ENCODE peak calls at places on chromosomes 6 and 20, in five cellular contexts. N is GM12878, W is K562, G is A549, Y is SK-N-SH. H is an unnamed sample.

GRCh38 chr6:33958208-33958862 is 154.5 kb upstream of the MLN start:
- DNase-seq in G (no peak), W (no peak), Y (peak; percentile 56), N (no peak), H (no peak)

GRCh38 chr6:30326446-30327231 is at the start of gene TRIM39:
- DNase-seq in N (peak; percentile 26), W (peak; percentile 91), G (peak; percentile 79), Y (peak; percentile 91), H (peak; percentile 84)

GRCh38 chr20:62428396-62429160 is 1.2 kb upstream of the RBBP8NL start:
- DNase-seq in Y (peak; percentile 60), G (no peak), N (no peak), W (no peak), H (no peak)

GRCh38 chr6:36631326-36632046 is 37.3 kb downstream of the SRSF3 start:
- DNase-seq in G (no peak), N (no peak), Y (no peak), W (no peak), H (no peak)

GRCh38 chr20:51639206-51639832 is 96.8 kb upstream of the NFATC2 start:
- DNase-seq in G (peak; percentile 79), N (no peak), Y (peak; percentile 79), W (peak; percentile 68), H (peak; percentile 70)

GRCh38 chr6:154931741-154932424 is 63.2 kb upstream of the TIAM2 start:
- DNase-seq in N (no peak), Y (no peak), G (no peak), W (no peak), H (peak; percentile 73)

GRCh38 chr6:66361886-66362285 is 654.9 kb upstream of the EYS start:
- DNase-seq in W (no peak), Y (no peak), G (no peak), N (no peak), H (no peak)

GRCh38 chr6:151524059-151524458 is 30.2 kb downstream of the CCDC170 start:
- DNase-seq in N (no peak), G (no peak), W (no peak), Y (no peak), H (no peak)

GRCh38 chr20:45732199-45732598 is 10.1 kb downstream of the SPINT4 start:
- DNase-seq in G (no peak), N (no peak), W (no peak), Y (no peak), H (no peak)

GRCh38 chr20:6641012-6641411 is 126.5 kb upstream of the BMP2 start:
- DNase-seq in Y (no peak), W (no peak), G (no peak), N (no peak), H (no peak)

GRCh38 chr20:6651561-6651960 is 115.9 kb upstream of the BMP2 start:
- DNase-seq in N (no peak), G (no peak), Y (no peak), W (no peak), H (no peak)

GRCh38 chr20:6651016-6651415 is 116.5 kb upstream of the BMP2 start:
- DNase-seq in Y (no peak), W (no peak), N (no peak), G (no peak), H (peak; percentile 9)

GRCh38 chr20:6644818-6645620 is 122.5 kb upstream of the BMP2 start:
- DNase-seq in Y (no peak), N (no peak), G (no peak), W (no peak), H (no peak)

GRCh38 chr20:6646237-6646636 is 121.2 kb upstream of the BMP2 start:
- DNase-seq in N (no peak), G (no peak), W (no peak), Y (no peak), H (no peak)
- TF ChIP-seq USF2 in N (no peak), G (no peak), W (no peak), Y (no peak), H (no peak)

GRCh38 chr6:35492664-35493284 is 4.1 kb downstream of the TEAD3 start:
- DNase-seq in N (no peak), Y (peak; percentile 52), W (no peak), G (no peak), H (no peak)
- H3K4me2 ChIP-seq in N (no peak overlapping the region), Y (no peak overlapping the region), W (no peak overlapping the region), G (no peak overlapping the region), H (peak overlapping the region; percentile 31)

GRCh38 chr6:15503346-15503680 is 159.5 kb downstream of the DTNBP1 start:
- DNase-seq in N (no peak), W (no peak), Y (no peak), G (no peak), H (no peak)

GRCh38 chr6:15500901-15501805 is 161.7 kb downstream of the DTNBP1 start:
- DNase-seq in W (no peak), Y (no peak), G (no peak), N (no peak), H (no peak)

GRCh38 chr6:15501806-15502450 is 160.9 kb downstream of the DTNBP1 start:
- DNase-seq in G (no peak), W (no peak), Y (no peak), N (no peak), H (peak; percentile 81)

GRCh38 chr6:15504040-15504491 is 158.8 kb downstream of the DTNBP1 start:
- DNase-seq in G (no peak), Y (peak; percentile 46), W (no peak), N (no peak), H (no peak)

DNA sequence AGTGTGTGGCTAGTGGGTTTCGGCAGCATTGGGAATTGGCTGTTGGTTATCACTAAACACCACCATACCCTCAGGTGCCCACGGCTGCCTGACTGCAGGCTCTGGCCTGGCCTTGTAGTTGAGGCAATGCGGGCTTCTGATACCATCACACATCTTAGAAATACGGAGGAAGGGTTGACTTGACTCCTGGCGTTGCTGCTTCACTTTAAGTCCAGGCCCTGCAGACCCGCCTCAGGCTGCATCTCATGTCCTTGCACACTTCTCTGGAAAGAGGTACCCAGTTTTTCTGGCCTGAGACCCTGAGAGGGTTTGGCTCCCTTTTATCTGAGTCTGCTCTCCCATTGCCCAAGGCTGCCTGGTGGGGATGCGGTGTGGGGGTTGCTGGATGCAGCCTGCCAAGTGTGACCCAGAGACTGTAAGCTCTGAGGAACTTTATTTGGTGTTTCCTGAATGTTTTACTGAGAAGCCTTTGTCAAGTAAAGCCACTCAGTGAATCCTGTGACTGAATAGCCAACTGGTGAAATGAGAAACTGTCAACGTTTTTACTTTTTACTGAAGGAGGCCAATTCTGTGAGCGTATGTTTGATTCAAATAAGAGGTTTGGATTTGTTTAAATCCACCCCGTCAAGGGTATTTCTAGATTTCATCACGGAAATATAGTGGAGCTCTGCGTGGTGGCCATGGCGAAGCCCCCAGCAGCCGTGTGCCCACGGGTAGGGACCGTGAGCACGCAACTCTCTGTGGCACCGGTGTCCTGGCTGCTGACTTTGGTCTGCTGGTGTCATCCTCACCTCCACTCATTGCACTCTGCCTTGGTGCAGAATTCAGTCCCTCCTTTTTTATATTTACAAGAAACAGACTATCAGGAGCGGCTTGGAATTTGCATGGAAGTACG is 160.1 kb downstream of the DTNBP1 start:
- DNase-seq in N (no peak), G (no peak), W (no peak), Y (no peak), H (no peak)
- TF ChIP-seq USF2 in N (no peak), G (no peak), W (no peak), Y (no peak), H (no peak)

GRCh38 chr20:309841-310644 is 12.7 kb downstream of the ZCCHC3 start:
- DNase-seq in N (no peak), Y (peak; percentile 97), W (peak; percentile 70), G (peak; percentile 73), H (peak; percentile 99)

GRCh38 chr20:309306-309840 is 12.0 kb downstream of the ZCCHC3 start:
- DNase-seq in W (no peak), Y (peak; percentile 34), G (no peak), N (no peak), H (peak; percentile 29)

GRCh38 chr20:305745-306144 is 8.4 kb downstream of the ZCCHC3 start:
- DNase-seq in N (no peak), Y (no peak), W (no peak), G (no peak), H (no peak)

GRCh38 chr20:310645-311044 is 13.3 kb downstream of the ZCCHC3 start:
- DNase-seq in Y (no peak), W (no peak), N (no peak), G (no peak), H (no peak)

GRCh38 chr20:308427-309038 is 11.2 kb downstream of the ZCCHC3 start:
- DNase-seq in G (no peak), N (no peak), W (no peak), Y (no peak), H (no peak)
- H3K4me2 ChIP-seq in G (no peak overlapping the region), N (no peak overlapping the region), W (no peak overlapping the region), Y (no peak overlapping the region), H (no peak overlapping the region)

H was measured in IMR-90.